ENCODE peak calls at places on chromosomes 6 and 20, in seven cellular contexts. N is brain microvascular endothelial cell, U is OCI-LY7, W is HCT116, I is ovary, Y is spleen, Q is sigmoid colon. H is an unnamed sample.

GRCh38 chr20:62361799-62362589 is 5.1 kb downstream of the LAMA5 start:
- DNase-seq in N (no peak), U (no peak), W (peak), I (peak), Y (no peak), Q (peak), H (peak)

GRCh38 chr6:41678511-41679084 is 40.3 kb downstream of the MDFI start:
- DNase-seq in N (no peak), U (no peak), W (no peak), I (no peak), Y (peak), Q (no peak), H (no peak)

GRCh38 chr20:40856653-40857052 is 167.6 kb upstream of the MAFB start:
- DNase-seq in N (no peak), U (no peak), W (no peak), I (no peak), Y (no peak), Q (no peak), H (no peak)

GRCh38 chr6:6843057-6843627 is 254.6 kb downstream of the LY86 start:
- DNase-seq in N (no peak), U (no peak), W (no peak), I (no peak), Y (no peak), Q (no peak), H (no peak)

GRCh38 chr20:57459278-57459677 is 65.7 kb downstream of the CTCFL start:
- DNase-seq in N (no peak), U (no peak), W (no peak), I (no peak), Y (no peak), Q (no peak), H (no peak)

GRCh38 chr20:45395114-45395415 is 13.0 kb upstream of the DBNDD2 start:
- DNase-seq in N (no peak), U (no peak), W (no peak), I (no peak), Y (no peak), Q (no peak), H (no peak)

GRCh38 chr6:104606361-104606760 is 253.4 kb downstream of the HACE1 start:
- DNase-seq in N (no peak), U (no peak), W (no peak), I (no peak), Y (no peak), Q (no peak), H (no peak)

GRCh38 chr6:37339911-37340638 is 13.7 kb upstream of the RNF8 start:
- DNase-seq in N (no peak), U (no peak), W (no peak), I (no peak), Y (no peak), Q (no peak), H (no peak)

GRCh38 chr6:87623248-87623647 is 33.3 kb downstream of the ORC3 start:
- DNase-seq in N (peak), U (no peak), W (no peak), I (no peak), Y (no peak), Q (no peak), H (no peak)

GRCh38 chr6:30759575-30760239 is 15.4 kb upstream of the IER3 start:
- DNase-seq in N (peak), U (no peak), W (no peak), I (no peak), Y (no peak), Q (no peak), H (no peak)

GRCh38 chr20:19981091-19981490 is 36.1 kb upstream of the NAA20 start:
- DNase-seq in N (no peak), U (no peak), W (peak), I (no peak), Y (no peak), Q (no peak), H (no peak)

GRCh38 chr6:8080338-8081151 is 16.4 kb upstream of the BLOC1S5 start:
- DNase-seq in N (peak), U (no peak), W (no peak), I (no peak), Y (no peak), Q (no peak), H (no peak)

GRCh38 chr20:48822879-48823385 is 4.9 kb downstream of the PREX1 start:
- DNase-seq in N (no peak), U (no peak), W (no peak), I (no peak), Y (peak), Q (no peak), H (no peak)
- H3K4me3 ChIP-seq in N (no peak), U (peak), W (no peak), I (no peak), Y (peak), Q (no peak), H (peak)

DNA sequence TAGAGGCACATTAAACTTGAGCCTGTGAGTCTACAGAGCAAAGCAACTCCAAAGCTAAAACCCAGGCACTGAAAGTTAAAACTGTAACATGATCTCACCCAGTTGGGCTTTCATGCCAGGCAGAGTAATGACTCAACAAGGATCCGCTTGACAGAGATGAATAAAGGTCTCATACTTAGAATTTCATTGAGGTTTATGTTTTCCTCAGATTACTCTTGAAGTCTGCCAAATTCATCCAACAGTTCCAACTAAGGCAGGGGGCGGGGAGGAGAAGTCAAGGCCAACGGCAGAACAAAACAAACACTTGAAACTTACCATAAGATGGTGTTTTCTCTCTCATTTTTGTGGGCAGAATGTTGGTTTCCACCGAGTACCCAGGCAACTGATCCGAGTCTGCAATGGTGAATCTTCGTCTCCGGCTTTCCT is 54.0 kb upstream of the IPCEF1 start:
- DNase-seq in N (peak), U (no peak), W (peak), I (peak), Y (no peak), Q (peak), H (peak)
- H3K27ac ChIP-seq in N (peak), U (no peak), W (peak), I (peak), Y (peak), Q (peak), H (peak)

GRCh38 chr20:37421060-37421639 is 75.2 kb downstream of the SRC start:
- DNase-seq in N (no peak), U (no peak), W (no peak), I (no peak), Y (no peak), Q (no peak), H (no peak)
- TF ChIP-seq CTCF in N (no peak), U (no peak), W (no peak), I (no peak), Y (no peak), Q (no peak), H (no peak)

DNA sequence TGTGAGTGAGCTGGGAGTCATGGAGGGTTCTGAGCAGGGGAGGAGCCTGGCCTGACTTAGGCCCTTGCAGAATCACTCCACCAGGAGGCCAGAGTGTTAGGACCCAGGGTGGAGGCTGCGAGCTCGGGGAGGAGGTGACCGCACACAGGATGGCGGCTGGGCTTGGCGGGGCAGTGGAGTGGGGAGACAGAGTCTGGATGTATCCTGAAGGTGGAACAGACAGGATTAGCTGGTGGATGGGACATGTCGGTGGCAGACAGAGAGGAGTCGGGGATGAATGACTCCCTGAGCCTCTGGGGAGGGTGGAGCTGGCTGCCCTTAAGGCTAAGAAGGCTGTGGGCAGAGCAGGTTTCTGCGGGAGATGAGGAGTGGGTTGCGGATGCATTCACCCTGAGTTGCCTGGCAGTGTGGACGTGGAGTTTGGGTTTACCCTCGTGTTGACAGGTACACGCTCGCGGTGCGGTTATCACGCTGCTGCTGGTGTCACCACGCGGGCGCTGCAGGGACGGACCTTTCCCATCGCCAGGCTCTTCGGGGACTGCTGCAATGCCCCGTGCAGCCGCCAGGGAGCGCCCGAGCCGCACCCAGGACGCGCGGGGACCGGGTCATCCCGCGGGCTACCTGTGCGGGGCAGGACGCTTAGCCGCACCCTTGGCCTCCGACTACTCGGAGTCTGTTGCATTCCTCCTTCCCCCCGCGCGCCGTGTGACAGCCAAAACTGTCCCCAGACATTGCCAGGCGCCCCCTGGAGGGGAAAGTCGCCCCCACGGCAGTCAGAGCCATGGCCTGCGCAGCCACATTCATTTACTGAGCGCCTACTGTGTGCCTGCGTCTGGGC is 43.0 kb upstream of the PTGIS start:
- DNase-seq in N (peak), U (peak), W (peak), I (peak), Y (peak), Q (peak), H (no peak)
- H3K4me3 ChIP-seq in N (peak), U (peak), W (peak), I (no peak), Y (peak), Q (no peak), H (peak)

GRCh38 chr6:151808331-151809241 is 1.1 kb downstream of the ESR1 start:
- DNase-seq in N (no peak), U (no peak), W (no peak), I (peak), Y (no peak), Q (no peak), H (no peak)
- H3K27ac ChIP-seq in N (no peak), U (no peak), W (no peak), I (peak), Y (no peak), Q (no peak), H (peak)

GRCh38 chr6:144263786-144264185 is 21.3 kb upstream of the UTRN start:
- DNase-seq in N (peak), U (no peak), W (no peak), I (no peak), Y (no peak), Q (no peak), H (no peak)
- TF ChIP-seq CTCF in N (no peak), U (no peak), W (no peak), I (no peak), Y (no peak), Q (no peak), H (no peak)

DNA sequence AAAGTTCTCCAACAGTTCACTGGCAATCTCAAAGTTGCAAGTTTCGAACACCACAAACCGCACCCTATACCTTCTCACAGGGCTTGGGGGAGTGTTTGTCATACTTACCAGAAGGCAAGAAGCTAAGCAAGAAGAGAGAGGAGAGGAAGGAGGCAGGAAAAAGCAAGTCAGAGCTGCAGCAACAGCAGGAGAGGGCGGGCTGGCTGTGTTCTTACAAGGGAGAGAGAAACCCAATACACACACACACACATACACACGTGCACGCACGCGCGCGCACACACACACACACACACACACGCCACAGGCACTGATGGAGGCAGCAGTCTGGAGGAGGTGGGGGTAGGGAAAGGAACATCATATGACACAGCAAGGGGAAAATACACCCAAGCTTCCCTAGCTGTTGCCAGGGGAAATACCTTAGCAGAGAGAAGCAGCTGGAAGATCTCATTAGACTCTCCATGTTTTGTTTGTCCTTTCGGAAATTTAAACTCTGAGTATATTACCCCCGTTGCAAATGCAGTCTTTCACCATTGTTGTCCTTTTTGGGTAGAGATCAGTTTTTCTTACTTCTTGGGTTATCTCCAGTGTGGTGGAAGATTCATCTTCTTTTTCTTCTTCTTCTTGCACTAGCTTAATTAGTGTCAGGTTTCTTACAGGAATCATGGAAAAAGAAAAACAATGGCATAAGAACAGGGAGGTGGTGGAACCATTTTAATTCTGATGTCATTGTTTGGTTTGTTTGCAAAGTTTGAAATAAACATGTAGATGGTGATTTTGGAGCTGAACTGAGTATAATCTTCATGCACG is at the start of gene TXLNB:
- DNase-seq in N (peak), U (peak), W (peak), I (peak), Y (peak), Q (peak), H (peak)
- H3K4me3 ChIP-seq in N (no peak), U (peak), W (no peak), I (peak), Y (peak), Q (no peak), H (peak)